ENCODE peak calls at places on chromosome 16, in nine cellular contexts. One of them, this sample, is unnamed.

GRCh38 chr16:48503779-48504178 is 106.2 kb downstream of the N4BP1 start:
- DNase-seq in heart left ventricle: peak; percentile 77
- DNase-seq in thyroid gland: peak; percentile 35
- DNase-seq in A549: no peak
- DNase-seq in body of pancreas: peak; percentile 39
- DNase-seq in fibroblast of lung: peak; percentile 73
- DNase-seq in uterus: peak; percentile 66
- DNase-seq in tibial nerve: peak; percentile 82
- DNase-seq in adrenal gland: peak; percentile 33
- DNase-seq in this sample: no peak

GRCh38 chr16:80912651-80913050 is 94.0 kb downstream of the CMC2 start:
- DNase-seq in thyroid gland: no peak
- DNase-seq in tibial nerve: no peak
- DNase-seq in adrenal gland: no peak
- DNase-seq in uterus: no peak
- DNase-seq in body of pancreas: no peak
- DNase-seq in A549: no peak
- DNase-seq in heart left ventricle: no peak
- DNase-seq in fibroblast of lung: no peak
- DNase-seq in this sample: no peak

GRCh38 chr16:29745126-29745852 is 501 bp downstream of the C16orf54 start:
- DNase-seq in uterus: no peak
- DNase-seq in body of pancreas: no peak
- DNase-seq in tibial nerve: no peak
- DNase-seq in thyroid gland: no peak
- DNase-seq in fibroblast of lung: no peak
- DNase-seq in heart left ventricle: no peak
- DNase-seq in A549: no peak
- DNase-seq in adrenal gland: no peak
- DNase-seq in this sample: no peak

GRCh38 chr16:50839920-50840729 is 98.2 kb downstream of the CYLD start:
- DNase-seq in A549: no peak
- DNase-seq in tibial nerve: no peak
- DNase-seq in uterus: no peak
- DNase-seq in thyroid gland: no peak
- DNase-seq in fibroblast of lung: no peak
- DNase-seq in adrenal gland: no peak
- DNase-seq in heart left ventricle: no peak
- DNase-seq in body of pancreas: no peak
- DNase-seq in this sample: no peak

GRCh38 chr16:56370185-56370584 is 55.2 kb downstream of the AMFR start:
- DNase-seq in thyroid gland: no peak
- DNase-seq in tibial nerve: no peak
- DNase-seq in adrenal gland: peak; percentile 19
- DNase-seq in body of pancreas: no peak
- DNase-seq in heart left ventricle: no peak
- DNase-seq in fibroblast of lung: no peak
- DNase-seq in A549: no peak
- DNase-seq in uterus: no peak
- DNase-seq in this sample: no peak

GRCh38 chr16:85664580-85665372 is 24.0 kb downstream of the GINS2 start:
- DNase-seq in heart left ventricle: no peak
- DNase-seq in A549: no peak
- DNase-seq in thyroid gland: no peak
- DNase-seq in fibroblast of lung: no peak
- DNase-seq in uterus: no peak
- DNase-seq in tibial nerve: no peak
- DNase-seq in adrenal gland: no peak
- DNase-seq in body of pancreas: no peak
- DNase-seq in this sample: no peak

GRCh38 chr16:30697264-30698138 is 1.5 kb upstream of the SRCAP start:
- DNase-seq in A549: peak; percentile 95
- DNase-seq in tibial nerve: no peak
- DNase-seq in uterus: no peak
- DNase-seq in heart left ventricle: no peak
- DNase-seq in adrenal gland: no peak
- DNase-seq in thyroid gland: no peak
- DNase-seq in fibroblast of lung: peak; percentile 9
- DNase-seq in body of pancreas: no peak
- DNase-seq in this sample: peak; percentile 99

GRCh38 chr16:56262879-56263245 is 71.6 kb downstream of the GNAO1 start:
- DNase-seq in body of pancreas: no peak
- DNase-seq in uterus: no peak
- DNase-seq in A549: no peak
- DNase-seq in thyroid gland: no peak
- DNase-seq in fibroblast of lung: no peak
- DNase-seq in heart left ventricle: no peak
- DNase-seq in adrenal gland: no peak
- DNase-seq in tibial nerve: no peak
- DNase-seq in this sample: no peak

GRCh38 chr16:25700547-25700946 is 8.8 kb downstream of the HS3ST4 start:
- DNase-seq in thyroid gland: no peak
- DNase-seq in body of pancreas: no peak
- DNase-seq in tibial nerve: no peak
- DNase-seq in fibroblast of lung: no peak
- DNase-seq in adrenal gland: no peak
- DNase-seq in uterus: no peak
- DNase-seq in A549: no peak
- DNase-seq in heart left ventricle: no peak
- DNase-seq in this sample: no peak

GRCh38 chr16:82043680-82044584 is 8.9 kb downstream of the HSD17B2 start:
- DNase-seq in fibroblast of lung: peak; percentile 99
- DNase-seq in thyroid gland: no peak
- DNase-seq in tibial nerve: no peak
- DNase-seq in adrenal gland: no peak
- DNase-seq in body of pancreas: no peak
- DNase-seq in heart left ventricle: no peak
- DNase-seq in uterus: no peak
- DNase-seq in A549: no peak
- DNase-seq in this sample: no peak

GRCh38 chr16:11626657-11627291 is 40.1 kb upstream of the LITAF start:
- DNase-seq in fibroblast of lung: no peak
- DNase-seq in tibial nerve: no peak
- DNase-seq in uterus: no peak
- DNase-seq in thyroid gland: no peak
- DNase-seq in adrenal gland: no peak
- DNase-seq in heart left ventricle: no peak
- DNase-seq in body of pancreas: no peak
- DNase-seq in A549: no peak
- DNase-seq in this sample: no peak

GRCh38 chr16:11629071-11630030 is 38.9 kb upstream of the SNN start:
- DNase-seq in fibroblast of lung: peak; percentile 62
- DNase-seq in tibial nerve: no peak
- DNase-seq in uterus: no peak
- DNase-seq in A549: no peak
- DNase-seq in thyroid gland: no peak
- DNase-seq in adrenal gland: no peak
- DNase-seq in heart left ventricle: no peak
- DNase-seq in body of pancreas: peak; percentile 67
- DNase-seq in this sample: no peak

GRCh38 chr16:11627292-11627663 is 40.6 kb upstream of the LITAF start:
- DNase-seq in body of pancreas: no peak
- DNase-seq in fibroblast of lung: no peak
- DNase-seq in thyroid gland: no peak
- DNase-seq in heart left ventricle: no peak
- DNase-seq in adrenal gland: no peak
- DNase-seq in uterus: no peak
- DNase-seq in A549: no peak
- DNase-seq in tibial nerve: no peak
- DNase-seq in this sample: no peak

GRCh38 chr16:11625769-11626168 is 39.0 kb upstream of the LITAF start:
- DNase-seq in uterus: no peak
- DNase-seq in tibial nerve: no peak
- DNase-seq in body of pancreas: no peak
- DNase-seq in heart left ventricle: no peak
- DNase-seq in thyroid gland: no peak
- DNase-seq in A549: no peak
- DNase-seq in fibroblast of lung: no peak
- DNase-seq in adrenal gland: no peak
- DNase-seq in this sample: no peak

DNA sequence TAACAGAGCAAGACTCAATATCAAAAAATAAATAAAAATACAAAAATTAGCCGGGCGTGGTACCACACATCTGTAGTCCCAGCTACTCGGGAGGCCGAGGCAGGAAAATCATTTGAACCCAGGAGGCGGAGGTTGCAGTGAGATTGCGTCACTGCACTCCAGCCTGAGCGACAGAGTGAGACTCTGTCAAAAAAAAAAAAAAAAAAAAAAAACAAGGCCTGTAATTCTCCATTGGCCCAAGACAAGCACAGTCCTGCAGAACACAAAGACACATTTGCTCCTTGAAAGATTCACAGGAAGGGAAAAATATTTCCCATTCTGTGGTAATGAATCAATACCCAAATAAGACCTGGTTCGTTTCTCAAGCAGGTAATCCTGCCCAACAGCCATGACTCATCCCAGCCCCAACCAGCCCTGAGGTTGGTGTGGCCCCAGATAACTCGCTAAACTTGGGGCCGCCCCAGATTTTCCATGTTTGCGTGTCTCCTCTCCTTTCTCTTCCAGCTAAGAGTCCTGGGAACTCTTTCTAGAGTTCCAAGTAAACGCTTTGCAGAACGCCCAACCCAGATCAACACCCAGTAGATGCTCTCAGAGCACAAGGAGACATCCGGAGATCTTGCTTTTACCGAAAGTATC is 40.3 kb upstream of the SNN start:
- DNase-seq in fibroblast of lung: peak; percentile 91
- DNase-seq in tibial nerve: no peak
- DNase-seq in uterus: no peak
- DNase-seq in thyroid gland: no peak
- DNase-seq in heart left ventricle: no peak
- DNase-seq in adrenal gland: no peak
- DNase-seq in body of pancreas: no peak
- DNase-seq in A549: no peak
- DNase-seq in this sample: no peak
- H3K4me3 ChIP-seq in fibroblast of lung: no peak overlapping the region
- H3K4me3 ChIP-seq in tibial nerve: no peak overlapping the region
- H3K4me3 ChIP-seq in uterus: no peak overlapping the region
- H3K4me3 ChIP-seq in thyroid gland: no peak overlapping the region
- H3K4me3 ChIP-seq in heart left ventricle: no peak overlapping the region
- H3K4me3 ChIP-seq in adrenal gland: no peak overlapping the region
- H3K4me3 ChIP-seq in body of pancreas: no peak overlapping the region
- H3K4me3 ChIP-seq in A549: no peak overlapping the region
- H3K4me3 ChIP-seq in this sample: no peak overlapping the region

DNA sequence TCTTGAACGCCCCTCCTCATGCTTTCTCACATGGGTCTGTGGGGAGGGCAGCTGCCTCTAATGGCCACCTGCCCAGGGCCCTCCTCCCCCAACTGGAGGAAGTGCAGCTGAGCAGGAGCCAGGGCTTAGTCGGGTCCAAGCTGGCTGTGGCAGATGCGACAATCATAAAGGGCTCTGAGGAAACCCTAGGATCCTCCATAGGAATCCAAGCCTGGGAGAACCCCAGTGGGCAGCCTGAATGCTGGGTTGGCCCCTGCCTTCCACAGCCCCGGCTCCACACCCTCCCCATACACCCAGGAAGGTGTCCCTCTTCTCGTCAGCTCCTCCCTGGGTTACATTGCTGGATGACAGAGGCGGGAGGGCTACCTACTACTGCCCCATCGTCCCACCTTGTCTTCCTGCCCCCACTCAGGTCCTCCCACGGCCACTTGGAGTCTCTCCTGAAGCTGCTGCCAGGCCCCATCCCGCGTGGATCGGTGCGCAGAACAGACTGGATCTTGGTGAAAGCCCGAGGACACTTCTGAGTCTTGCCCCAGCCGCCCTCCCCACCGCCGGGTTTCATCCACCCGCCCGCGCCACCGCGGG is 15.6 kb upstream of the CBFB start:
- DNase-seq in uterus: no peak
- DNase-seq in tibial nerve: no peak
- DNase-seq in thyroid gland: no peak
- DNase-seq in body of pancreas: no peak
- DNase-seq in A549: no peak
- DNase-seq in heart left ventricle: no peak
- DNase-seq in fibroblast of lung: no peak
- DNase-seq in adrenal gland: no peak
- DNase-seq in this sample: peak; percentile 63
- H3K27ac ChIP-seq in uterus: peak overlapping the region; percentile 78
- H3K27ac ChIP-seq in tibial nerve: peak overlapping the region; percentile 80
- H3K27ac ChIP-seq in thyroid gland: peak overlapping the region; percentile 57
- H3K27ac ChIP-seq in body of pancreas: no peak overlapping the region
- H3K27ac ChIP-seq in A549: peak overlapping the region; percentile 89
- H3K27ac ChIP-seq in heart left ventricle: peak overlapping the region; percentile 63
- H3K27ac ChIP-seq in fibroblast of lung: no peak overlapping the region
- H3K27ac ChIP-seq in adrenal gland: peak overlapping the region; percentile 59
- H3K27ac ChIP-seq in this sample: peak overlapping the region; percentile 92

GRCh38 chr16:2598723-2599122 is 60.9 kb downstream of the PDPK1 start:
- DNase-seq in A549: no peak
- DNase-seq in body of pancreas: no peak
- DNase-seq in uterus: no peak
- DNase-seq in thyroid gland: no peak
- DNase-seq in tibial nerve: no peak
- DNase-seq in adrenal gland: peak; percentile 15
- DNase-seq in heart left ventricle: no peak
- DNase-seq in fibroblast of lung: no peak
- DNase-seq in this sample: peak; percentile 9

GRCh38 chr16:2596747-2597559 is 59.1 kb downstream of the PDPK1 start:
- DNase-seq in fibroblast of lung: no peak
- DNase-seq in uterus: no peak
- DNase-seq in tibial nerve: no peak
- DNase-seq in thyroid gland: no peak
- DNase-seq in adrenal gland: no peak
- DNase-seq in heart left ventricle: no peak
- DNase-seq in A549: no peak
- DNase-seq in body of pancreas: no peak
- DNase-seq in this sample: no peak

GRCh38 chr16:2597560-2597902 is 59.7 kb downstream of the PDPK1 start:
- DNase-seq in thyroid gland: no peak
- DNase-seq in body of pancreas: no peak
- DNase-seq in adrenal gland: peak; percentile 17
- DNase-seq in A549: no peak
- DNase-seq in heart left ventricle: no peak
- DNase-seq in tibial nerve: no peak
- DNase-seq in fibroblast of lung: no peak
- DNase-seq in uterus: no peak
- DNase-seq in this sample: no peak

GRCh38 chr16:2595376-2596200 is 57.8 kb downstream of the PDPK1 start:
- DNase-seq in uterus: no peak
- DNase-seq in fibroblast of lung: no peak
- DNase-seq in body of pancreas: no peak
- DNase-seq in tibial nerve: no peak
- DNase-seq in heart left ventricle: no peak
- DNase-seq in A549: no peak
- DNase-seq in adrenal gland: no peak
- DNase-seq in thyroid gland: no peak
- DNase-seq in this sample: no peak

GRCh38 chr16:2598133-2598641 is 60.4 kb downstream of the PDPK1 start:
- DNase-seq in adrenal gland: peak; percentile 19
- DNase-seq in thyroid gland: no peak
- DNase-seq in A549: no peak
- DNase-seq in heart left ventricle: no peak
- DNase-seq in tibial nerve: no peak
- DNase-seq in fibroblast of lung: no peak
- DNase-seq in body of pancreas: no peak
- DNase-seq in uterus: no peak
- DNase-seq in this sample: no peak
- TF ChIP-seq CTCF in adrenal gland: no peak
- TF ChIP-seq CTCF in thyroid gland: no peak
- TF ChIP-seq CTCF in A549: no peak
- TF ChIP-seq CTCF in heart left ventricle: no peak
- TF ChIP-seq CTCF in tibial nerve: no peak
- TF ChIP-seq CTCF in fibroblast of lung: no peak
- TF ChIP-seq CTCF in body of pancreas: no peak
- TF ChIP-seq CTCF in uterus: no peak
- TF ChIP-seq CTCF in this sample: no peak

GRCh38 chr16:89319883-89320716 is 102.6 kb downstream of the ZNF778 start:
- DNase-seq in adrenal gland: peak; percentile 85
- DNase-seq in uterus: peak; percentile 54
- DNase-seq in thyroid gland: peak; percentile 43
- DNase-seq in tibial nerve: no peak
- DNase-seq in fibroblast of lung: peak; percentile 87
- DNase-seq in heart left ventricle: peak; percentile 75
- DNase-seq in A549: peak; percentile 82
- DNase-seq in body of pancreas: peak; percentile 62
- DNase-seq in this sample: peak; percentile 78
- H3K4me3 ChIP-seq in adrenal gland: no peak overlapping the region
- H3K4me3 ChIP-seq in uterus: peak overlapping the region; percentile 6
- H3K4me3 ChIP-seq in thyroid gland: no peak overlapping the region
- H3K4me3 ChIP-seq in tibial nerve: no peak overlapping the region
- H3K4me3 ChIP-seq in fibroblast of lung: peak overlapping the region; percentile 24
- H3K4me3 ChIP-seq in heart left ventricle: peak overlapping the region; percentile 2
- H3K4me3 ChIP-seq in A549: peak overlapping the region; percentile 13
- H3K4me3 ChIP-seq in body of pancreas: no peak overlapping the region
- H3K4me3 ChIP-seq in this sample: peak overlapping the region; percentile 43